ENCODE peak calls at places on chromosomes 1 and 21, in seven cellular contexts. One of them, this sample, is unnamed.
A peak's percentile ranks its signal among the peaks of the same experiment; 100 is the strongest.

GRCh38 chr21:42315296-42315891 is at the start of gene TFF3:
- DNase-seq in frontal cortex: no peak
- DNase-seq in mesothelial cell of epicardium: no peak
- DNase-seq in stimulated activated CD8-positive, alpha-beta memory T cell treated with anti-CD3 and anti-CD28 coated beads, Interleukin-7, amount 100 ng/mL, for 24 hours: no peak
- DNase-seq in CD8-positive, alpha-beta memory T cell: no peak
- DNase-seq in stimulated activated CD4-positive, alpha-beta T cell treated with anti-CD3 and anti-CD28 coated beads, Interleukin-12 subunit alpha, Interleukin-12 subunit beta, amount 100 ng/mL, for 4 hours: no peak
- DNase-seq in hypothalamus: no peak
- DNase-seq in this sample: no peak

GRCh38 chr1:67441183-67441582 is 11.0 kb upstream of the SERBP1 start:
- DNase-seq in frontal cortex: no peak
- DNase-seq in mesothelial cell of epicardium: peak; percentile 41
- DNase-seq in stimulated activated CD8-positive, alpha-beta memory T cell treated with anti-CD3 and anti-CD28 coated beads, Interleukin-7, amount 100 ng/mL, for 24 hours: no peak
- DNase-seq in CD8-positive, alpha-beta memory T cell: no peak
- DNase-seq in stimulated activated CD4-positive, alpha-beta T cell treated with anti-CD3 and anti-CD28 coated beads, Interleukin-12 subunit alpha, Interleukin-12 subunit beta, amount 100 ng/mL, for 4 hours: peak; percentile 21
- DNase-seq in hypothalamus: no peak
- DNase-seq in this sample: peak; percentile 90

GRCh38 chr1:187839873-187840272 is 1011.1 kb downstream of the PLA2G4A start:
- DNase-seq in frontal cortex: no peak
- DNase-seq in mesothelial cell of epicardium: no peak
- DNase-seq in stimulated activated CD8-positive, alpha-beta memory T cell treated with anti-CD3 and anti-CD28 coated beads, Interleukin-7, amount 100 ng/mL, for 24 hours: no peak
- DNase-seq in CD8-positive, alpha-beta memory T cell: no peak
- DNase-seq in stimulated activated CD4-positive, alpha-beta T cell treated with anti-CD3 and anti-CD28 coated beads, Interleukin-12 subunit alpha, Interleukin-12 subunit beta, amount 100 ng/mL, for 4 hours: no peak
- DNase-seq in hypothalamus: no peak
- DNase-seq in this sample: no peak

GRCh38 chr1:22139066-22139594 is 3.8 kb downstream of the WNT4 start:
- DNase-seq in frontal cortex: no peak
- DNase-seq in mesothelial cell of epicardium: no peak
- DNase-seq in stimulated activated CD8-positive, alpha-beta memory T cell treated with anti-CD3 and anti-CD28 coated beads, Interleukin-7, amount 100 ng/mL, for 24 hours: no peak
- DNase-seq in CD8-positive, alpha-beta memory T cell: no peak
- DNase-seq in stimulated activated CD4-positive, alpha-beta T cell treated with anti-CD3 and anti-CD28 coated beads, Interleukin-12 subunit alpha, Interleukin-12 subunit beta, amount 100 ng/mL, for 4 hours: no peak
- DNase-seq in hypothalamus: no peak
- DNase-seq in this sample: no peak

GRCh38 chr1:32954183-32954582 is 10.4 kb downstream of the RNF19B start:
- DNase-seq in frontal cortex: no peak
- DNase-seq in mesothelial cell of epicardium: no peak
- DNase-seq in stimulated activated CD8-positive, alpha-beta memory T cell treated with anti-CD3 and anti-CD28 coated beads, Interleukin-7, amount 100 ng/mL, for 24 hours: no peak
- DNase-seq in CD8-positive, alpha-beta memory T cell: no peak
- DNase-seq in stimulated activated CD4-positive, alpha-beta T cell treated with anti-CD3 and anti-CD28 coated beads, Interleukin-12 subunit alpha, Interleukin-12 subunit beta, amount 100 ng/mL, for 4 hours: no peak
- DNase-seq in hypothalamus: no peak
- DNase-seq in this sample: peak; percentile 44

GRCh38 chr1:207001492-207002245 is 30.9 kb downstream of the C1orf116 start:
- DNase-seq in frontal cortex: no peak
- DNase-seq in mesothelial cell of epicardium: no peak
- DNase-seq in stimulated activated CD8-positive, alpha-beta memory T cell treated with anti-CD3 and anti-CD28 coated beads, Interleukin-7, amount 100 ng/mL, for 24 hours: no peak
- DNase-seq in CD8-positive, alpha-beta memory T cell: no peak
- DNase-seq in stimulated activated CD4-positive, alpha-beta T cell treated with anti-CD3 and anti-CD28 coated beads, Interleukin-12 subunit alpha, Interleukin-12 subunit beta, amount 100 ng/mL, for 4 hours: no peak
- DNase-seq in hypothalamus: no peak
- DNase-seq in this sample: no peak

GRCh38 chr1:29121516-29121937 is 2.2 kb downstream of the TMEM200B start:
- DNase-seq in frontal cortex: no peak
- DNase-seq in mesothelial cell of epicardium: peak; percentile 27
- DNase-seq in stimulated activated CD8-positive, alpha-beta memory T cell treated with anti-CD3 and anti-CD28 coated beads, Interleukin-7, amount 100 ng/mL, for 24 hours: no peak
- DNase-seq in CD8-positive, alpha-beta memory T cell: no peak
- DNase-seq in stimulated activated CD4-positive, alpha-beta T cell treated with anti-CD3 and anti-CD28 coated beads, Interleukin-12 subunit alpha, Interleukin-12 subunit beta, amount 100 ng/mL, for 4 hours: no peak
- DNase-seq in hypothalamus: no peak
- DNase-seq in this sample: no peak

GRCh38 chr1:48532976-48533375 is 61.0 kb upstream of the SPATA6 start:
- DNase-seq in frontal cortex: no peak
- DNase-seq in mesothelial cell of epicardium: no peak
- DNase-seq in stimulated activated CD8-positive, alpha-beta memory T cell treated with anti-CD3 and anti-CD28 coated beads, Interleukin-7, amount 100 ng/mL, for 24 hours: no peak
- DNase-seq in CD8-positive, alpha-beta memory T cell: no peak
- DNase-seq in stimulated activated CD4-positive, alpha-beta T cell treated with anti-CD3 and anti-CD28 coated beads, Interleukin-12 subunit alpha, Interleukin-12 subunit beta, amount 100 ng/mL, for 4 hours: no peak
- DNase-seq in hypothalamus: no peak
- DNase-seq in this sample: no peak

GRCh38 chr1:154736840-154737239 is 128.9 kb upstream of the ADAR start:
- DNase-seq in frontal cortex: no peak
- DNase-seq in mesothelial cell of epicardium: no peak
- DNase-seq in stimulated activated CD8-positive, alpha-beta memory T cell treated with anti-CD3 and anti-CD28 coated beads, Interleukin-7, amount 100 ng/mL, for 24 hours: no peak
- DNase-seq in CD8-positive, alpha-beta memory T cell: no peak
- DNase-seq in stimulated activated CD4-positive, alpha-beta T cell treated with anti-CD3 and anti-CD28 coated beads, Interleukin-12 subunit alpha, Interleukin-12 subunit beta, amount 100 ng/mL, for 4 hours: peak; percentile 45
- DNase-seq in hypothalamus: no peak
- DNase-seq in this sample: no peak

GRCh38 chr1:237814319-237814924 is 76.3 kb downstream of the ZP4 start:
- DNase-seq in frontal cortex: no peak
- DNase-seq in mesothelial cell of epicardium: no peak
- DNase-seq in stimulated activated CD8-positive, alpha-beta memory T cell treated with anti-CD3 and anti-CD28 coated beads, Interleukin-7, amount 100 ng/mL, for 24 hours: no peak
- DNase-seq in CD8-positive, alpha-beta memory T cell: no peak
- DNase-seq in stimulated activated CD4-positive, alpha-beta T cell treated with anti-CD3 and anti-CD28 coated beads, Interleukin-12 subunit alpha, Interleukin-12 subunit beta, amount 100 ng/mL, for 4 hours: no peak
- DNase-seq in hypothalamus: no peak
- DNase-seq in this sample: no peak

GRCh38 chr1:40932004-40932403 is 47.5 kb upstream of the CTPS1 start:
- DNase-seq in frontal cortex: no peak
- DNase-seq in mesothelial cell of epicardium: no peak
- DNase-seq in stimulated activated CD8-positive, alpha-beta memory T cell treated with anti-CD3 and anti-CD28 coated beads, Interleukin-7, amount 100 ng/mL, for 24 hours: no peak
- DNase-seq in CD8-positive, alpha-beta memory T cell: no peak
- DNase-seq in stimulated activated CD4-positive, alpha-beta T cell treated with anti-CD3 and anti-CD28 coated beads, Interleukin-12 subunit alpha, Interleukin-12 subunit beta, amount 100 ng/mL, for 4 hours: no peak
- DNase-seq in hypothalamus: no peak
- DNase-seq in this sample: no peak

GRCh38 chr1:244352156-244352830 is 99.4 kb downstream of the ADSS2 start:
- DNase-seq in frontal cortex: no peak
- DNase-seq in mesothelial cell of epicardium: no peak
- DNase-seq in stimulated activated CD8-positive, alpha-beta memory T cell treated with anti-CD3 and anti-CD28 coated beads, Interleukin-7, amount 100 ng/mL, for 24 hours: no peak
- DNase-seq in CD8-positive, alpha-beta memory T cell: no peak
- DNase-seq in stimulated activated CD4-positive, alpha-beta T cell treated with anti-CD3 and anti-CD28 coated beads, Interleukin-12 subunit alpha, Interleukin-12 subunit beta, amount 100 ng/mL, for 4 hours: no peak
- DNase-seq in hypothalamus: no peak
- DNase-seq in this sample: no peak

GRCh38 chr1:220698607-220699016 is 8.4 kb downstream of the C1orf115 start:
- DNase-seq in frontal cortex: no peak
- DNase-seq in mesothelial cell of epicardium: no peak
- DNase-seq in stimulated activated CD8-positive, alpha-beta memory T cell treated with anti-CD3 and anti-CD28 coated beads, Interleukin-7, amount 100 ng/mL, for 24 hours: no peak
- DNase-seq in CD8-positive, alpha-beta memory T cell: no peak
- DNase-seq in stimulated activated CD4-positive, alpha-beta T cell treated with anti-CD3 and anti-CD28 coated beads, Interleukin-12 subunit alpha, Interleukin-12 subunit beta, amount 100 ng/mL, for 4 hours: no peak
- DNase-seq in hypothalamus: no peak
- DNase-seq in this sample: no peak

GRCh38 chr1:96473791-96474452 is 247.7 kb upstream of the PTBP2 start:
- DNase-seq in frontal cortex: no peak
- DNase-seq in mesothelial cell of epicardium: no peak
- DNase-seq in stimulated activated CD8-positive, alpha-beta memory T cell treated with anti-CD3 and anti-CD28 coated beads, Interleukin-7, amount 100 ng/mL, for 24 hours: no peak
- DNase-seq in CD8-positive, alpha-beta memory T cell: no peak
- DNase-seq in stimulated activated CD4-positive, alpha-beta T cell treated with anti-CD3 and anti-CD28 coated beads, Interleukin-12 subunit alpha, Interleukin-12 subunit beta, amount 100 ng/mL, for 4 hours: no peak
- DNase-seq in hypothalamus: no peak
- DNase-seq in this sample: no peak

GRCh38 chr1:24725209-24725651 is 20.0 kb upstream of the CLIC4 start:
- DNase-seq in frontal cortex: no peak
- DNase-seq in mesothelial cell of epicardium: no peak
- DNase-seq in stimulated activated CD8-positive, alpha-beta memory T cell treated with anti-CD3 and anti-CD28 coated beads, Interleukin-7, amount 100 ng/mL, for 24 hours: no peak
- DNase-seq in CD8-positive, alpha-beta memory T cell: no peak
- DNase-seq in stimulated activated CD4-positive, alpha-beta T cell treated with anti-CD3 and anti-CD28 coated beads, Interleukin-12 subunit alpha, Interleukin-12 subunit beta, amount 100 ng/mL, for 4 hours: no peak
- DNase-seq in hypothalamus: no peak
- DNase-seq in this sample: no peak

GRCh38 chr1:25918615-25919014 is 12.4 kb upstream of the STMN1 start:
- DNase-seq in frontal cortex: no peak
- DNase-seq in mesothelial cell of epicardium: no peak
- DNase-seq in stimulated activated CD8-positive, alpha-beta memory T cell treated with anti-CD3 and anti-CD28 coated beads, Interleukin-7, amount 100 ng/mL, for 24 hours: no peak
- DNase-seq in CD8-positive, alpha-beta memory T cell: no peak
- DNase-seq in stimulated activated CD4-positive, alpha-beta T cell treated with anti-CD3 and anti-CD28 coated beads, Interleukin-12 subunit alpha, Interleukin-12 subunit beta, amount 100 ng/mL, for 4 hours: no peak
- DNase-seq in hypothalamus: no peak
- DNase-seq in this sample: no peak

GRCh38 chr1:43931711-43932660 is 1.6 kb upstream of the ARTN start:
- DNase-seq in frontal cortex: no peak
- DNase-seq in mesothelial cell of epicardium: no peak
- DNase-seq in stimulated activated CD8-positive, alpha-beta memory T cell treated with anti-CD3 and anti-CD28 coated beads, Interleukin-7, amount 100 ng/mL, for 24 hours: no peak
- DNase-seq in CD8-positive, alpha-beta memory T cell: no peak
- DNase-seq in stimulated activated CD4-positive, alpha-beta T cell treated with anti-CD3 and anti-CD28 coated beads, Interleukin-12 subunit alpha, Interleukin-12 subunit beta, amount 100 ng/mL, for 4 hours: no peak
- DNase-seq in hypothalamus: no peak
- DNase-seq in this sample: no peak

GRCh38 chr1:50060279-50060678 is 36.5 kb upstream of the AGBL4 start:
- DNase-seq in frontal cortex: no peak
- DNase-seq in mesothelial cell of epicardium: no peak
- DNase-seq in stimulated activated CD8-positive, alpha-beta memory T cell treated with anti-CD3 and anti-CD28 coated beads, Interleukin-7, amount 100 ng/mL, for 24 hours: no peak
- DNase-seq in CD8-positive, alpha-beta memory T cell: no peak
- DNase-seq in stimulated activated CD4-positive, alpha-beta T cell treated with anti-CD3 and anti-CD28 coated beads, Interleukin-12 subunit alpha, Interleukin-12 subunit beta, amount 100 ng/mL, for 4 hours: no peak
- DNase-seq in hypothalamus: no peak
- DNase-seq in this sample: peak; percentile 10

GRCh38 chr1:54384471-54384870 is 21.7 kb downstream of the SSBP3 start:
- DNase-seq in frontal cortex: no peak
- DNase-seq in mesothelial cell of epicardium: no peak
- DNase-seq in stimulated activated CD8-positive, alpha-beta memory T cell treated with anti-CD3 and anti-CD28 coated beads, Interleukin-7, amount 100 ng/mL, for 24 hours: no peak
- DNase-seq in CD8-positive, alpha-beta memory T cell: no peak
- DNase-seq in stimulated activated CD4-positive, alpha-beta T cell treated with anti-CD3 and anti-CD28 coated beads, Interleukin-12 subunit alpha, Interleukin-12 subunit beta, amount 100 ng/mL, for 4 hours: no peak
- DNase-seq in hypothalamus: no peak
- DNase-seq in this sample: no peak

GRCh38 chr1:89810880-89811279 is 10.0 kb upstream of the LRRC8D start:
- DNase-seq in frontal cortex: no peak
- DNase-seq in mesothelial cell of epicardium: no peak
- DNase-seq in stimulated activated CD8-positive, alpha-beta memory T cell treated with anti-CD3 and anti-CD28 coated beads, Interleukin-7, amount 100 ng/mL, for 24 hours: no peak
- DNase-seq in CD8-positive, alpha-beta memory T cell: no peak
- DNase-seq in stimulated activated CD4-positive, alpha-beta T cell treated with anti-CD3 and anti-CD28 coated beads, Interleukin-12 subunit alpha, Interleukin-12 subunit beta, amount 100 ng/mL, for 4 hours: no peak
- DNase-seq in hypothalamus: no peak
- DNase-seq in this sample: no peak

GRCh38 chr1:2594001-2594640 is 7.5 kb downstream of the PRXL2B start:
- DNase-seq in frontal cortex: no peak
- DNase-seq in mesothelial cell of epicardium: no peak
- DNase-seq in stimulated activated CD8-positive, alpha-beta memory T cell treated with anti-CD3 and anti-CD28 coated beads, Interleukin-7, amount 100 ng/mL, for 24 hours: no peak
- DNase-seq in CD8-positive, alpha-beta memory T cell: no peak
- DNase-seq in stimulated activated CD4-positive, alpha-beta T cell treated with anti-CD3 and anti-CD28 coated beads, Interleukin-12 subunit alpha, Interleukin-12 subunit beta, amount 100 ng/mL, for 4 hours: no peak
- DNase-seq in hypothalamus: no peak
- DNase-seq in this sample: peak; percentile 70

GRCh38 chr1:6998267-6998666 is 213.0 kb downstream of the CAMTA1 start:
- DNase-seq in frontal cortex: no peak
- DNase-seq in mesothelial cell of epicardium: no peak
- DNase-seq in stimulated activated CD8-positive, alpha-beta memory T cell treated with anti-CD3 and anti-CD28 coated beads, Interleukin-7, amount 100 ng/mL, for 24 hours: no peak
- DNase-seq in CD8-positive, alpha-beta memory T cell: no peak
- DNase-seq in stimulated activated CD4-positive, alpha-beta T cell treated with anti-CD3 and anti-CD28 coated beads, Interleukin-12 subunit alpha, Interleukin-12 subunit beta, amount 100 ng/mL, for 4 hours: no peak
- DNase-seq in hypothalamus: no peak
- DNase-seq in this sample: no peak

GRCh38 chr1:94110946-94111740 is 9.8 kb downstream of the ABCA4 start:
- DNase-seq in frontal cortex: no peak
- DNase-seq in mesothelial cell of epicardium: no peak
- DNase-seq in stimulated activated CD8-positive, alpha-beta memory T cell treated with anti-CD3 and anti-CD28 coated beads, Interleukin-7, amount 100 ng/mL, for 24 hours: no peak
- DNase-seq in CD8-positive, alpha-beta memory T cell: no peak
- DNase-seq in stimulated activated CD4-positive, alpha-beta T cell treated with anti-CD3 and anti-CD28 coated beads, Interleukin-12 subunit alpha, Interleukin-12 subunit beta, amount 100 ng/mL, for 4 hours: no peak
- DNase-seq in hypothalamus: no peak
- DNase-seq in this sample: no peak

GRCh38 chr1:39195166-39196111 is 9.1 kb upstream of the MACF1 start:
- DNase-seq in frontal cortex: no peak
- DNase-seq in mesothelial cell of epicardium: no peak
- DNase-seq in stimulated activated CD8-positive, alpha-beta memory T cell treated with anti-CD3 and anti-CD28 coated beads, Interleukin-7, amount 100 ng/mL, for 24 hours: no peak
- DNase-seq in CD8-positive, alpha-beta memory T cell: no peak
- DNase-seq in stimulated activated CD4-positive, alpha-beta T cell treated with anti-CD3 and anti-CD28 coated beads, Interleukin-12 subunit alpha, Interleukin-12 subunit beta, amount 100 ng/mL, for 4 hours: no peak
- DNase-seq in hypothalamus: no peak
- DNase-seq in this sample: no peak

GRCh38 chr1:201228011-201228983 is 37.7 kb downstream of the IGFN1 start:
- DNase-seq in frontal cortex: no peak
- DNase-seq in mesothelial cell of epicardium: no peak
- DNase-seq in stimulated activated CD8-positive, alpha-beta memory T cell treated with anti-CD3 and anti-CD28 coated beads, Interleukin-7, amount 100 ng/mL, for 24 hours: no peak
- DNase-seq in CD8-positive, alpha-beta memory T cell: no peak
- DNase-seq in stimulated activated CD4-positive, alpha-beta T cell treated with anti-CD3 and anti-CD28 coated beads, Interleukin-12 subunit alpha, Interleukin-12 subunit beta, amount 100 ng/mL, for 4 hours: no peak
- DNase-seq in hypothalamus: no peak
- DNase-seq in this sample: no peak

GRCh38 chr1:119047040-119047438 is 58.9 kb upstream of the TBX15 start:
- DNase-seq in frontal cortex: no peak
- DNase-seq in mesothelial cell of epicardium: no peak
- DNase-seq in stimulated activated CD8-positive, alpha-beta memory T cell treated with anti-CD3 and anti-CD28 coated beads, Interleukin-7, amount 100 ng/mL, for 24 hours: no peak
- DNase-seq in CD8-positive, alpha-beta memory T cell: no peak
- DNase-seq in stimulated activated CD4-positive, alpha-beta T cell treated with anti-CD3 and anti-CD28 coated beads, Interleukin-12 subunit alpha, Interleukin-12 subunit beta, amount 100 ng/mL, for 4 hours: no peak
- DNase-seq in hypothalamus: no peak
- DNase-seq in this sample: no peak

GRCh38 chr1:15692121-15692682 is 8.1 kb downstream of the PLEKHM2 start:
- DNase-seq in frontal cortex: no peak
- DNase-seq in mesothelial cell of epicardium: no peak
- DNase-seq in stimulated activated CD8-positive, alpha-beta memory T cell treated with anti-CD3 and anti-CD28 coated beads, Interleukin-7, amount 100 ng/mL, for 24 hours: no peak
- DNase-seq in CD8-positive, alpha-beta memory T cell: no peak
- DNase-seq in stimulated activated CD4-positive, alpha-beta T cell treated with anti-CD3 and anti-CD28 coated beads, Interleukin-12 subunit alpha, Interleukin-12 subunit beta, amount 100 ng/mL, for 4 hours: no peak
- DNase-seq in hypothalamus: no peak
- DNase-seq in this sample: no peak

GRCh38 chr1:23928789-23929188 is 15.6 kb upstream of the CNR2 start:
- DNase-seq in frontal cortex: no peak
- DNase-seq in mesothelial cell of epicardium: no peak
- DNase-seq in stimulated activated CD8-positive, alpha-beta memory T cell treated with anti-CD3 and anti-CD28 coated beads, Interleukin-7, amount 100 ng/mL, for 24 hours: no peak
- DNase-seq in CD8-positive, alpha-beta memory T cell: no peak
- DNase-seq in stimulated activated CD4-positive, alpha-beta T cell treated with anti-CD3 and anti-CD28 coated beads, Interleukin-12 subunit alpha, Interleukin-12 subunit beta, amount 100 ng/mL, for 4 hours: no peak
- DNase-seq in hypothalamus: no peak
- DNase-seq in this sample: no peak

GRCh38 chr21:34922487-34922886 is 126.6 kb downstream of the RUNX1 start:
- DNase-seq in frontal cortex: no peak
- DNase-seq in mesothelial cell of epicardium: no peak
- DNase-seq in stimulated activated CD8-positive, alpha-beta memory T cell treated with anti-CD3 and anti-CD28 coated beads, Interleukin-7, amount 100 ng/mL, for 24 hours: no peak
- DNase-seq in CD8-positive, alpha-beta memory T cell: no peak
- DNase-seq in stimulated activated CD4-positive, alpha-beta T cell treated with anti-CD3 and anti-CD28 coated beads, Interleukin-12 subunit alpha, Interleukin-12 subunit beta, amount 100 ng/mL, for 4 hours: no peak
- DNase-seq in hypothalamus: no peak
- DNase-seq in this sample: no peak

GRCh38 chr1:89085781-89086180 is 20.8 kb upstream of the GBP1 start:
- DNase-seq in frontal cortex: peak; percentile 16
- DNase-seq in mesothelial cell of epicardium: no peak
- DNase-seq in stimulated activated CD8-positive, alpha-beta memory T cell treated with anti-CD3 and anti-CD28 coated beads, Interleukin-7, amount 100 ng/mL, for 24 hours: no peak
- DNase-seq in CD8-positive, alpha-beta memory T cell: peak; percentile 8
- DNase-seq in stimulated activated CD4-positive, alpha-beta T cell treated with anti-CD3 and anti-CD28 coated beads, Interleukin-12 subunit alpha, Interleukin-12 subunit beta, amount 100 ng/mL, for 4 hours: no peak
- DNase-seq in hypothalamus: no peak
- DNase-seq in this sample: peak; percentile 54

GRCh38 chr1:22204989-22205913 is 62.4 kb upstream of the WNT4 start:
- DNase-seq in frontal cortex: no peak
- DNase-seq in mesothelial cell of epicardium: no peak
- DNase-seq in stimulated activated CD8-positive, alpha-beta memory T cell treated with anti-CD3 and anti-CD28 coated beads, Interleukin-7, amount 100 ng/mL, for 24 hours: no peak
- DNase-seq in CD8-positive, alpha-beta memory T cell: no peak
- DNase-seq in stimulated activated CD4-positive, alpha-beta T cell treated with anti-CD3 and anti-CD28 coated beads, Interleukin-12 subunit alpha, Interleukin-12 subunit beta, amount 100 ng/mL, for 4 hours: no peak
- DNase-seq in hypothalamus: no peak
- DNase-seq in this sample: peak; percentile 69

GRCh38 chr1:152449661-152450060 is 35.6 kb upstream of the CRNN start:
- DNase-seq in frontal cortex: no peak
- DNase-seq in mesothelial cell of epicardium: no peak
- DNase-seq in stimulated activated CD8-positive, alpha-beta memory T cell treated with anti-CD3 and anti-CD28 coated beads, Interleukin-7, amount 100 ng/mL, for 24 hours: no peak
- DNase-seq in CD8-positive, alpha-beta memory T cell: no peak
- DNase-seq in stimulated activated CD4-positive, alpha-beta T cell treated with anti-CD3 and anti-CD28 coated beads, Interleukin-12 subunit alpha, Interleukin-12 subunit beta, amount 100 ng/mL, for 4 hours: no peak
- DNase-seq in hypothalamus: no peak
- DNase-seq in this sample: no peak

GRCh38 chr1:29341936-29342335 is 105.6 kb downstream of the PTPRU start:
- DNase-seq in frontal cortex: no peak
- DNase-seq in mesothelial cell of epicardium: no peak
- DNase-seq in stimulated activated CD8-positive, alpha-beta memory T cell treated with anti-CD3 and anti-CD28 coated beads, Interleukin-7, amount 100 ng/mL, for 24 hours: no peak
- DNase-seq in CD8-positive, alpha-beta memory T cell: no peak
- DNase-seq in stimulated activated CD4-positive, alpha-beta T cell treated with anti-CD3 and anti-CD28 coated beads, Interleukin-12 subunit alpha, Interleukin-12 subunit beta, amount 100 ng/mL, for 4 hours: no peak
- DNase-seq in hypothalamus: no peak
- DNase-seq in this sample: no peak

This sample was measured in adrenal gland.